ENCODE peak calls at places on chromosomes 4 and X, in nine cellular contexts. Y is ELF-1; K is cardiac fibroblast; L is head of caudate nucleus; S is activated CD4-positive, alpha-beta memory T cell treated with anti-CD3 and anti-CD28 coated beads for 36 hours; D is lower leg skin; R is stimulated activated CD4-positive, alpha-beta T cell treated with anti-CD3 and anti-CD28 coated beads, Interleukin-2, amount 100 ng/mL, for 48 hours; X is anterior cingulate cortex; J is effector CD8-positive, alpha-beta T cell. W is an unnamed sample.

GRCh38 chr4:168690199-168690598 is 193.3 kb downstream of the PALLD start:
- DNase-seq in Y (no peak), K (no peak), L (no peak), S (no peak), D (no peak), R (no peak), X (no peak), J (no peak), W (no peak)

GRCh38 chr4:76219299-76220055 is 5.9 kb upstream of the SCARB2 start:
- DNase-seq in Y (no peak), K (peak; percentile 80), L (no peak), S (no peak), D (no peak), R (no peak), X (no peak), J (no peak), W (no peak)

GRCh38 chr4:24211821-24212220 is 322.0 kb upstream of the PPARGC1A start:
- DNase-seq in Y (no peak), K (peak; percentile 63), L (no peak), S (no peak), D (no peak), R (no peak), X (no peak), J (no peak), W (peak; percentile 14)

GRCh38 chr4:39614487-39615162 is 24.0 kb downstream of the SMIM14 start:
- DNase-seq in Y (no peak), K (peak; percentile 73), L (no peak), S (no peak), D (no peak), R (no peak), X (no peak), J (no peak), W (peak; percentile 83)

GRCh38 chrX:46840946-46841740 is 4.3 kb downstream of the RP2 start:
- DNase-seq in Y (no peak), K (peak; percentile 70), L (peak; percentile 62), S (no peak), D (no peak), R (no peak), X (peak; percentile 40), J (no peak), W (no peak)

GRCh38 chr4:105715692-105716278 is 7.2 kb downstream of the GSTCD start:
- DNase-seq in Y (no peak), K (peak; percentile 61), L (no peak), S (no peak), D (no peak), R (no peak), X (no peak), J (no peak), W (peak; percentile 37)

GRCh38 chr4:112327950-112328349 is 30.8 kb downstream of the ALPK1 start:
- DNase-seq in Y (peak; percentile 11), K (peak; percentile 73), L (no peak), S (peak; percentile 24), D (no peak), R (no peak), X (no peak), J (no peak), W (peak; percentile 36)

GRCh38 chr4:89410687-89411086 is 103.1 kb upstream of the GPRIN3 start:
- DNase-seq in Y (no peak), K (peak; percentile 38), L (no peak), S (no peak), D (no peak), R (no peak), X (no peak), J (no peak), W (peak; percentile 14)

GRCh38 chr4:25020240-25020639 is 10.5 kb downstream of the LGI2 start:
- DNase-seq in Y (no peak), K (peak; percentile 28), L (no peak), S (no peak), D (no peak), R (no peak), X (no peak), J (no peak), W (peak; percentile 3)

GRCh38 chr4:687048-687974 is 1.6 kb downstream of the SLC49A3 start:
- DNase-seq in Y (peak; percentile 71), K (peak; percentile 89), L (no peak), S (no peak), D (peak; percentile 90), R (no peak), X (no peak), J (no peak), W (peak; percentile 90)

GRCh38 chr4:146647615-146648383 is 9.1 kb downstream of the POU4F2 start:
- DNase-seq in Y (peak; percentile 71), K (no peak), L (no peak), S (no peak), D (no peak), R (no peak), X (no peak), J (no peak), W (no peak)

GRCh38 chr4:106809083-106809482 is 227.0 kb downstream of the DKK2 start:
- DNase-seq in Y (no peak), K (peak; percentile 21), L (no peak), S (no peak), D (no peak), R (no peak), X (no peak), J (no peak), W (peak; percentile 55)

GRCh38 chr4:88422403-88422802 is 34.5 kb upstream of the HERC5 start:
- DNase-seq in Y (no peak), K (no peak), L (no peak), S (no peak), D (no peak), R (no peak), X (no peak), J (no peak), W (no peak)

GRCh38 chr4:8854866-8855265 is 16.8 kb downstream of the HMX1 start:
- DNase-seq in Y (peak; percentile 11), K (no peak), L (peak; percentile 22), S (no peak), D (no peak), R (no peak), X (no peak), J (no peak), W (peak; percentile 22)

GRCh38 chr4:64407000-64407399 is 2.2 kb downstream of the TECRL start:
- DNase-seq in Y (no peak), K (no peak), L (no peak), S (no peak), D (no peak), R (no peak), X (no peak), J (no peak), W (no peak)

GRCh38 chr4:106266201-106266600 is 49.8 kb downstream of the TBCK start:
- DNase-seq in Y (no peak), K (peak; percentile 75), L (no peak), S (no peak), D (no peak), R (no peak), X (no peak), J (no peak), W (peak; percentile 36)

GRCh38 chrX:124010157-124010556 is 48.7 kb downstream of the STAG2 start:
- DNase-seq in Y (no peak), K (no peak), L (no peak), S (no peak), D (no peak), R (no peak), X (no peak), J (no peak), W (no peak)

GRCh38 chrX:153970398-153971123 is 1.1 kb downstream of the HCFC1 start:
- DNase-seq in Y (peak; percentile 79), K (peak; percentile 79), L (peak; percentile 67), S (peak; percentile 50), D (no peak), R (no peak), X (peak; percentile 64), J (peak; percentile 19), W (peak; percentile 82)

GRCh38 chr4:123599920-123600394 is 203.4 kb downstream of the SPRY1 start:
- DNase-seq in Y (peak; percentile 79), K (peak; percentile 73), L (peak; percentile 69), S (peak; percentile 38), D (peak; percentile 75), R (no peak), X (peak; percentile 25), J (peak; percentile 16), W (peak; percentile 24)

GRCh38 chr4:112213850-112214249 is 17.7 kb upstream of the AP1AR start:
- DNase-seq in Y (no peak), K (peak; percentile 73), L (no peak), S (no peak), D (no peak), R (no peak), X (no peak), J (no peak), W (peak; percentile 11)

GRCh38 chrX:132216806-132217202 is 2.4 kb downstream of the RAP2C start:
- DNase-seq in Y (no peak), K (peak; percentile 19), L (no peak), S (peak; percentile 37), D (no peak), R (peak; percentile 8), X (no peak), J (no peak), W (no peak)

GRCh38 chr4:17811078-17811603 is 362 bp downstream of the NCAPG start:
- DNase-seq in Y (no peak), K (no peak), L (no peak), S (no peak), D (no peak), R (peak; percentile 23), X (no peak), J (no peak), W (no peak)

GRCh38 chrX:10106801-10107200 is 50.0 kb upstream of the CLCN4 start:
- DNase-seq in Y (no peak), K (no peak), L (no peak), S (peak; percentile 67), D (no peak), R (no peak), X (no peak), J (peak; percentile 4), W (no peak)

GRCh38 chrX:153818571-153819397 is 11.6 kb downstream of the PDZD4 start:
- DNase-seq in Y (peak; percentile 78), K (no peak), L (peak; percentile 25), S (peak; percentile 61), D (no peak), R (peak; percentile 23), X (peak; percentile 9), J (peak; percentile 33), W (peak; percentile 36)

GRCh38 chr4:67725981-67726380 is 25.0 kb upstream of the UBA6 start:
- DNase-seq in Y (no peak), K (no peak), L (no peak), S (no peak), D (no peak), R (no peak), X (no peak), J (no peak), W (no peak)

GRCh38 chr4:6840062-6840976 is 57.8 kb downstream of the KIAA0232 start:
- DNase-seq in Y (no peak), K (peak; percentile 83), L (peak; percentile 40), S (no peak), D (no peak), R (no peak), X (no peak), J (no peak), W (no peak)